ENCODE peak calls at places on chromosome 15, in four cellular contexts. U, J, W and I are unnamed samples.

GRCh38 chr15:56693761-56694160 is 39.5 kb downstream of the ZNF280D start:
- DNase-seq in U (no peak), J (no peak), W (no peak), I (no peak)

GRCh38 chr15:39517122-39517855 is 63.6 kb upstream of the THBS1 start:
- DNase-seq in U (no peak), J (no peak), W (no peak), I (no peak)

GRCh38 chr15:84604804-84605203 is 4.0 kb downstream of the ZSCAN2 start:
- DNase-seq in U (no peak), J (no peak), W (no peak), I (no peak)

GRCh38 chr15:33547876-33548275 is 237.1 kb downstream of the RYR3 start:
- DNase-seq in U (no peak), J (peak), W (no peak), I (no peak)

GRCh38 chr15:59105839-59106238 is 893 bp downstream of the CCNB2 start:
- DNase-seq in U (no peak), J (peak), W (no peak), I (no peak)

GRCh38 chr15:80588801-80589200 is 106.3 kb upstream of the ABHD17C start:
- DNase-seq in U (no peak), J (peak), W (no peak), I (no peak)

GRCh38 chr15:40787991-40788390 is 18.2 kb downstream of the C15orf62 start:
- DNase-seq in U (no peak), J (no peak), W (no peak), I (no peak)

GRCh38 chr15:76514292-76514691 is 177.7 kb downstream of the ISL2 start:
- DNase-seq in U (no peak), J (no peak), W (no peak), I (no peak)

GRCh38 chr15:80609111-80609510 is 86.0 kb upstream of the ABHD17C start:
- DNase-seq in U (no peak), J (no peak), W (no peak), I (no peak)